ENCODE peak calls at places on chromosomes 1 and 21, in nine cellular contexts. M is MM.1S, S is H1, Q is prostate gland, W is dorsolateral prefrontal cortex, T is endothelial cell of umbilical vein, L is GM06990, C is PC-3, J is transverse colon. E is an unnamed sample. For H3K27me3, the result is how much of the 10 kb centered on the place peaks cover.

GRCh38 chr1:98881911-98882310 is 122.8 kb downstream of the PLPPR5 start:
- DNase-seq in W (no peak), Q (no peak), S (no peak), J (no peak), L (no peak), M (no peak), C (no peak), T (no peak), E (no peak)

GRCh38 chr1:67893126-67893495 is 59.8 kb upstream of the GNG12 start:
- DNase-seq in Q (no peak), T (no peak), C (no peak), L (no peak), S (no peak), M (no peak), J (no peak), W (no peak), E (no peak)

GRCh38 chr1:82867781-82868180 is 1067.0 kb downstream of the ADGRL2 start:
- DNase-seq in M (no peak), Q (no peak), L (no peak), J (no peak), S (no peak), W (no peak), C (no peak), T (no peak), E (no peak)

GRCh38 chr1:168234846-168235547 is 9.2 kb downstream of the SFT2D2 start:
- DNase-seq in L (no peak), J (no peak), Q (no peak), M (peak), W (no peak), S (no peak), T (peak), C (peak), E (no peak)

GRCh38 chr21:41366522-41367151 is 4.8 kb downstream of the MX2 start:
- DNase-seq in S (no peak), T (no peak), L (peak), Q (peak), W (no peak), J (peak), M (no peak), C (peak), E (no peak)

GRCh38 chr21:42663860-42664535 is 10.6 kb downstream of the PDE9A start:
- DNase-seq in J (no peak), W (no peak), C (no peak), T (no peak), L (no peak), S (no peak), M (no peak), Q (no peak), E (no peak)

GRCh38 chr1:98429851-98430496 is 231.5 kb upstream of the SNX7 start:
- DNase-seq in Q (no peak), L (no peak), C (peak), J (peak), T (no peak), W (no peak), S (no peak), M (no peak), E (no peak)

GRCh38 chr1:108327534-108328462 is 83.9 kb upstream of the NBPF4 start:
- DNase-seq in Q (no peak), C (peak), L (no peak), S (peak), W (no peak), M (no peak), T (no peak), J (no peak), E (no peak)

GRCh38 chr1:6033986-6034749 is 11.5 kb upstream of the KCNAB2 start:
- DNase-seq in M (no peak), C (peak), T (peak), W (peak), L (no peak), S (no peak), Q (no peak), J (peak), E (peak)

GRCh38 chr1:17293681-17294415 is 14.1 kb upstream of the PADI4 start:
- DNase-seq in T (no peak), W (no peak), S (no peak), L (no peak), J (no peak), C (peak), M (no peak), Q (no peak), E (no peak)

GRCh38 chr21:46274797-46275390 is 10.5 kb downstream of the MCM3AP start:
- DNase-seq in Q (no peak), M (peak), W (no peak), C (no peak), T (no peak), L (no peak), S (no peak), J (no peak), E (no peak)

GRCh38 chr1:54882483-54882882 is 4.5 kb downstream of the DHCR24 start:
- DNase-seq in S (no peak), M (no peak), L (no peak), C (peak), W (no peak), Q (no peak), J (no peak), T (no peak), E (no peak)

GRCh38 chr1:214354440-214355148 is 73.6 kb downstream of the SMYD2 start:
- DNase-seq in W (no peak), C (no peak), S (no peak), L (no peak), J (no peak), Q (no peak), M (no peak), T (no peak), E (no peak)

GRCh38 chr1:118395430-118396001 is 210.5 kb upstream of the SPAG17 start:
- DNase-seq in S (no peak), W (no peak), T (no peak), C (no peak), M (no peak), Q (no peak), L (no peak), J (no peak), E (no peak)

GRCh38 chr1:202247837-202248795 is 54.5 kb downstream of the LGR6 start:
- DNase-seq in M (no peak), L (no peak), S (no peak), Q (no peak), W (peak), C (no peak), J (no peak), T (no peak), E (no peak)

GRCh38 chr1:28900562-28900961 is 13.8 kb upstream of the EPB41 start:
- DNase-seq in W (no peak), Q (no peak), S (no peak), J (no peak), C (no peak), T (no peak), M (no peak), L (no peak), E (no peak)

GRCh38 chr1:218294531-218294930 is 9.4 kb downstream of the RRP15 start:
- DNase-seq in T (no peak), C (peak), L (no peak), W (no peak), Q (no peak), J (no peak), M (no peak), S (no peak), E (no peak)

GRCh38 chr1:160837558-160838205 is 25.0 kb downstream of the CD244 start:
- DNase-seq in C (peak), T (no peak), Q (no peak), J (peak), S (no peak), M (peak), L (peak), W (no peak), E (peak)

GRCh38 chr1:232538224-232538942 is 91.5 kb downstream of the SIPA1L2 start:
- DNase-seq in W (no peak), C (peak), T (no peak), Q (no peak), L (no peak), S (peak), M (no peak), J (no peak), E (no peak)

GRCh38 chr1:16717174-16718108 is 22.9 kb upstream of the RNU1-4 start:
- DNase-seq in C (peak), L (no peak), J (no peak), W (no peak), T (peak), Q (no peak), S (no peak), M (no peak), E (no peak)

GRCh38 chr1:62295921-62296451 is 23.2 kb downstream of the KANK4 start:
- DNase-seq in S (no peak), J (no peak), T (no peak), W (peak), Q (no peak), C (peak), M (no peak), L (no peak), E (no peak)

GRCh38 chr1:183092350-183092749 is 69.1 kb downstream of the LAMC1 start:
- DNase-seq in Q (no peak), C (no peak), T (no peak), M (no peak), S (no peak), W (no peak), L (no peak), J (no peak), E (no peak)

GRCh38 chr1:52127181-52128175 is 14.4 kb upstream of the ZFYVE9 start:
- DNase-seq in S (no peak), T (peak), C (peak), Q (peak), L (no peak), M (peak), W (peak), J (peak), E (no peak)

GRCh38 chr21:34707876-34708325 is 39.1 kb downstream of the CLIC6 start:
- DNase-seq in C (no peak), Q (no peak), S (no peak), T (no peak), W (no peak), L (peak), J (no peak), M (peak), E (no peak)

GRCh38 chr21:26883768-26884167 is 38.6 kb upstream of the ADAMTS1 start:
- DNase-seq in W (no peak), S (no peak), L (no peak), T (no peak), Q (no peak), M (no peak), C (no peak), J (no peak), E (no peak)

GRCh38 chr1:201176931-201177330 is 13.7 kb upstream of the IGFN1 start:
- DNase-seq in L (no peak), T (no peak), S (no peak), W (no peak), M (no peak), Q (no peak), J (peak), C (peak), E (no peak)

GRCh38 chr1:204828352-204828850 is 42.3 kb upstream of the NFASC start:
- DNase-seq in W (peak), M (peak), S (peak), L (peak), J (peak), C (peak), Q (no peak), T (peak), E (peak)

GRCh38 chr1:52368383-52369172 is 2.6 kb upstream of the CC2D1B start:
- DNase-seq in C (peak), S (no peak), T (peak), M (peak), L (peak), J (peak), W (peak), Q (peak), E (peak)

GRCh38 chr1:199083680-199084079 is 444.8 kb downstream of the PTPRC start:
- DNase-seq in J (no peak), C (no peak), M (no peak), L (no peak), S (no peak), T (no peak), W (peak), Q (no peak), E (no peak)

GRCh38 chr1:184036517-184036949 is 995 bp downstream of the COLGALT2 start:
- DNase-seq in T (peak), Q (no peak), C (no peak), S (no peak), M (no peak), W (peak), L (peak), J (peak), E (peak)

GRCh38 chr1:71015745-71016144 is 31.9 kb downstream of the PTGER3 start:
- DNase-seq in C (no peak), L (no peak), M (no peak), Q (no peak), T (no peak), S (no peak), J (no peak), W (no peak), E (no peak)

GRCh38 chr1:23436520-23437354 is 12.2 kb upstream of the TCEA3 start:
- DNase-seq in S (peak), J (peak), C (no peak), Q (no peak), M (peak), T (no peak), L (no peak), W (no peak), E (no peak)

GRCh38 chr1:207890136-207890738 is 20.7 kb downstream of the CD34 start:
- DNase-seq in W (no peak), M (no peak), T (peak), S (no peak), J (peak), C (peak), L (no peak), Q (no peak), E (peak)

GRCh38 chr1:45375104-45376090 is 35.2 kb upstream of the MUTYH start:
- DNase-seq in W (no peak), M (peak), L (no peak), C (peak), Q (no peak), S (no peak), J (no peak), T (no peak), E (no peak)

GRCh38 chr1:55061706-55062321 is 22.5 kb downstream of the PCSK9 start:
- DNase-seq in S (no peak), L (no peak), Q (no peak), W (no peak), M (no peak), J (no peak), T (no peak), C (no peak), E (no peak)

GRCh38 chr1:226489718-226490440 is 58.7 kb upstream of the STUM start:
- DNase-seq in L (no peak), S (no peak), W (no peak), Q (no peak), J (no peak), M (no peak), C (peak), T (no peak), E (no peak)

GRCh38 chr1:39666772-39667171 is 5.1 kb downstream of the NT5C1A start:
- DNase-seq in Q (no peak), T (no peak), M (no peak), J (no peak), S (no peak), W (no peak), L (peak), C (no peak), E (no peak)
- H3K27me3 ChIP-seq in Q (under half), T (under half), M (under half), J (under half), S (half or more), W (under half), L (under half), C (under half), E (under half)

GRCh38 chr21:32521736-32522360 is 63.5 kb downstream of the TCP10L start:
- DNase-seq in M (no peak), J (no peak), Q (no peak), L (no peak), S (no peak), C (no peak), W (no peak), T (peak), E (no peak)

GRCh38 chr21:32520885-32521735 is 64.2 kb downstream of the TCP10L start:
- DNase-seq in S (no peak), Q (peak), C (peak), J (peak), W (peak), T (peak), L (no peak), M (no peak), E (peak)

GRCh38 chr21:32523463-32523862 is 61.9 kb downstream of the TCP10L start:
- DNase-seq in W (no peak), S (no peak), J (no peak), C (no peak), M (no peak), T (peak), L (no peak), Q (no peak), E (no peak)

GRCh38 chr21:32525282-32525681 is 60.0 kb downstream of the TCP10L start:
- DNase-seq in T (no peak), M (peak), S (no peak), C (no peak), Q (no peak), J (no peak), L (no peak), W (no peak), E (no peak)

GRCh38 chr21:32524010-32524719 is 61.2 kb downstream of the TCP10L start:
- DNase-seq in L (no peak), T (peak), Q (no peak), C (no peak), W (no peak), J (no peak), S (no peak), M (peak), E (peak)
- TF ChIP-seq CTCF in L (no peak), T (no peak), Q (no peak), C (no peak), W (no peak), J (no peak), S (no peak), M (no peak), E (no peak)

DNA sequence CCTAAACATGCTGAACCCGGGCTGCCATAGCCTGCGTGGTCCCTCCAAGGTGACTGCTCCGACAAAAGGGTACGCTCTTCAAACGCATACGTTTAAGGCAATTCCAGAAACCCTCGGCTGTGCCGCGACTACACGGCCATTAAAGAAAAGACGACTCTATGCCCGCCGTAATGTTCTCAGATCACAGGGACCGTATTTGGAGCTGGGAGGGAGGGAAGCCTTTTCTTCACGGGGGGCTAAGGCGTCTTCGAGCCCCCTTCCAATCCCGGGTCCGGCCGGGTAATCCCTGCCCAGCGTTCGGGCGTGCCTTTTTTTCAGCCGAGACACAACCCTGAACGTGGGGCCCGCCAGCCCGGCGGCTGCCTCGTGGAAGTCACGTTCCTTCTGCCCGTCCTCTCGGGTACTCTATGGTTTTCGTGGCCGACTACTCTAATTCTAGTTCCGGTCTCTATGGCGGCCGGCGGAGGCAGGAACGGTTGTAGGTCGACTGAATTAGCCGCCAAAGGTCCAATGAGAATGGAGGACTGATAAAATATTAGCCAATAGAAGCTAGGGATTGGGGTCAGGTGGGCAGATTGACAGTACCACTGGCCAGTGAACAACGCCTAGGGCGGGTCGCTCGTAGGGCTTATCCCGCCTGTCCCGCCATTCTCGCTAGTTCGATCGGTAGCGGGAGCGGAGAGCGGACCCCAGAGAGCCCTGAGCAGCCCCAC is at the start of gene YBX1:
- DNase-seq in T (peak), J (peak), S (peak), L (peak), C (peak), W (peak), Q (peak), M (peak), E (peak)
- H3K27me3 ChIP-seq in T (under half), J (under half), S (under half), L (under half), C (under half), W (under half), Q (under half), M (under half), E (under half)

DNA sequence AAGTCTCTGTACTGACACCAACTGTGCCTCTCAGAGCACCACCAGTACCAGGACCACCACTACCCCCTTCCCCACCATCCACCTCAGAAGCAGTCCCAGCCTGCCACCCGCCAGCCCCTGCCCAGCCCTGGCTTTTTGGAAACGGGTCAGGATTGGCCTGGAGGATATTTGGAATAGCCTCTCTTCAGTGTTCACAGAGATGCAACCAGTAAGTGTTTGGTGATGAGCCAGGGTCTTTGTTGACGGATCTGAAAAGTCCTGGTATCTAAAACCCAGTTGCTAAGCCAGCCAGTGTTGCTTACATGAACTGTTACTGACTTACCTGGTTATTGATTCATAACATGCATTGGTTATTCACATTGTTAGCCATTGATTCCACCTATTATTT is 1.1 kb downstream of the C1orf56 start:
- DNase-seq in C (no peak), M (no peak), S (no peak), T (no peak), L (no peak), W (no peak), Q (no peak), J (no peak), E (no peak)
- TF ChIP-seq CTCF in C (peak), M (no peak), S (no peak), T (no peak), L (no peak), W (no peak), Q (no peak), J (peak), E (peak)